ENCODE peak calls at places on chromosomes 3 and 15, in five cellular contexts. B is NT2/D1, I is progenitor cell of endocrine pancreas, K is sigmoid colon, N is spleen. Q is an unnamed sample.
A peak's percentile ranks its signal among the peaks of the same experiment; 100 is the strongest.

GRCh38 chr3:151544164-151544548 is 83.3 kb upstream of the IGSF10 start:
- DNase-seq in B (no peak), I (no peak), K (no peak), N (no peak), Q (no peak)

GRCh38 chr3:192917258-192917507 is 473 bp downstream of the MB21D2 start:
- DNase-seq in N (no peak), K (no peak), I (no peak), B (no peak), Q (no peak)

GRCh38 chr3:138434276-138434874 is at the start of gene ESYT3:
- DNase-seq in I (peak; percentile 47), K (peak; percentile 85), B (peak; percentile 73), N (no peak), Q (peak; percentile 36)

GRCh38 chr3:119639494-119640350 is 20.7 kb downstream of the POPDC2 start:
- DNase-seq in I (no peak), B (no peak), N (no peak), K (no peak), Q (no peak)

GRCh38 chr15:39198044-39198625 is 382.7 kb upstream of the THBS1 start:
- DNase-seq in K (no peak), N (no peak), I (no peak), B (no peak), Q (no peak)

GRCh38 chr3:190172751-190173150 is 52.1 kb upstream of the P3H2 start:
- DNase-seq in K (no peak), I (no peak), B (no peak), N (no peak), Q (no peak)

GRCh38 chr3:46276497-46277099 is 34.3 kb downstream of the CCR3 start:
- DNase-seq in K (peak; percentile 68), I (peak; percentile 21), N (peak; percentile 92), B (peak; percentile 62), Q (no peak)

GRCh38 chr3:31974454-31974853 is 6.6 kb downstream of the OSBPL10 start:
- DNase-seq in N (no peak), B (no peak), I (no peak), K (no peak), Q (no peak)

GRCh38 chr3:46923559-46924350 is 46.2 kb downstream of the PTH1R start:
- DNase-seq in N (peak; percentile 85), K (peak; percentile 64), B (no peak), I (peak; percentile 35), Q (peak; percentile 24)

GRCh38 chr15:60390231-60390630 is 7.6 kb downstream of the ANXA2 start:
- DNase-seq in K (no peak), B (no peak), I (no peak), N (no peak), Q (no peak)

GRCh38 chr3:27568393-27568792 is 84.2 kb upstream of the SLC4A7 start:
- DNase-seq in B (no peak), N (no peak), K (peak; percentile 95), I (no peak), Q (no peak)

GRCh38 chr3:198028718-198029117 is 68.7 kb downstream of the LMLN start:
- DNase-seq in K (no peak), I (no peak), B (no peak), N (no peak), Q (no peak)

GRCh38 chr3:100063929-100064461 is 50.3 kb downstream of the FILIP1L start:
- DNase-seq in I (no peak), K (no peak), N (no peak), B (no peak), Q (no peak)

GRCh38 chr3:45605569-45605968 is 11.0 kb downstream of the LIMD1 start:
- DNase-seq in K (no peak), N (no peak), B (no peak), I (no peak), Q (no peak)

GRCh38 chr15:101126618-101127502 is 125.0 kb downstream of the CHSY1 start:
- DNase-seq in I (no peak), N (peak; percentile 70), B (no peak), K (no peak), Q (no peak)

GRCh38 chr3:100682056-100682853 is 27.0 kb upstream of the TFG start:
- DNase-seq in K (no peak), N (peak; percentile 75), B (no peak), I (no peak), Q (no peak)

GRCh38 chr3:130014526-130014925 is 40.0 kb downstream of the TRH start:
- DNase-seq in I (no peak), B (no peak), N (no peak), K (no peak), Q (no peak)

GRCh38 chr3:97958796-97959195 is 13.4 kb downstream of the RIOX2 start:
- DNase-seq in K (no peak), N (no peak), B (no peak), I (no peak), Q (no peak)

GRCh38 chr3:120200836-120201235 is 84.2 kb downstream of the GPR156 start:
- DNase-seq in K (no peak), B (no peak), I (no peak), N (no peak), Q (no peak)

GRCh38 chr3:10707089-10707983 is 108.7 kb upstream of the SLC6A11 start:
- DNase-seq in B (no peak), N (no peak), I (peak; percentile 44), K (no peak), Q (peak; percentile 30)

GRCh38 chr3:158791259-158791920 is 10.5 kb upstream of the MFSD1 start:
- DNase-seq in K (no peak), I (no peak), B (no peak), N (no peak), Q (peak; percentile 50)

GRCh38 chr15:49686626-49687025 is 65.8 kb downstream of the DTWD1 start:
- DNase-seq in B (no peak), I (no peak), N (no peak), K (no peak), Q (no peak)

GRCh38 chr15:62711691-62712454 is 330.7 kb upstream of the TPM1 start:
- DNase-seq in N (no peak), B (no peak), K (no peak), I (no peak), Q (no peak)

GRCh38 chr3:133926736-133927542 is 31.3 kb upstream of the RAB6B start:
- DNase-seq in N (no peak), B (no peak), I (no peak), K (no peak), Q (peak; percentile 18)

GRCh38 chr3:175070946-175071345 is 211.8 kb downstream of the NAALADL2 start:
- DNase-seq in K (no peak), N (no peak), I (no peak), B (no peak), Q (no peak)

GRCh38 chr3:178907081-178907480 is 164.5 kb downstream of the ZMAT3 start:
- DNase-seq in I (no peak), N (no peak), K (no peak), B (no peak), Q (no peak)

GRCh38 chr3:147120029-147120428 is 286.3 kb downstream of the ZIC4 start:
- DNase-seq in K (no peak), N (no peak), B (no peak), I (no peak), Q (no peak)

GRCh38 chr3:71753716-71754609 is at the start of gene GPR27:
- DNase-seq in K (no peak), B (no peak), N (peak; percentile 84), I (peak; percentile 20), Q (no peak)